ENCODE peak calls at places on chromosomes 12 and 14, in nine cellular contexts. A, G, J, L, B, F, N, W and O are unnamed samples.

GRCh38 chr14:55127491-55127951 is 1.5 kb upstream of the LGALS3 start:
- DNase-seq in G (no peak), F (no peak), J (no peak), B (no peak), N (no peak), A (no peak), L (no peak), W (no peak), O (no peak)

GRCh38 chr12:1918875-1919236 is 404 bp upstream of the CACNA2D4 start:
- DNase-seq in J (peak; percentile 21), N (no peak), G (no peak), B (no peak), A (no peak), W (no peak), F (no peak), L (no peak), O (peak; percentile 56)

GRCh38 chr12:129503802-129504201 is 400.0 kb downstream of the TMEM132D start:
- DNase-seq in A (no peak), F (no peak), J (no peak), B (no peak), W (no peak), N (no peak), G (no peak), L (no peak), O (no peak)

GRCh38 chr12:131226345-131227265 is 272.9 kb downstream of the ADGRD1 start:
- DNase-seq in L (no peak), B (no peak), N (no peak), F (no peak), G (no peak), A (no peak), J (no peak), W (no peak), O (no peak)

GRCh38 chr14:100714205-100714781 is 12.4 kb upstream of the DLK1 start:
- DNase-seq in A (no peak), N (no peak), J (no peak), G (no peak), F (no peak), L (no peak), B (no peak), W (no peak), O (no peak)

GRCh38 chr12:124567035-124567672 is at the start of gene NCOR2:
- DNase-seq in G (peak; percentile 58), W (no peak), J (no peak), B (peak; percentile 71), A (no peak), F (no peak), L (peak; percentile 56), N (peak; percentile 51), O (no peak)

GRCh38 chr14:101518611-101519048 is 42.7 kb upstream of the DIO3 start:
- DNase-seq in J (no peak), L (no peak), N (no peak), B (no peak), F (no peak), W (no peak), A (peak; percentile 78), G (peak; percentile 57), O (peak; percentile 94)

GRCh38 chr14:75322746-75323145 is 44.1 kb downstream of the FOS start:
- DNase-seq in G (no peak), A (no peak), L (no peak), N (no peak), F (no peak), J (no peak), B (no peak), W (no peak), O (no peak)

GRCh38 chr14:103195828-103196615 is 72.8 kb downstream of the TNFAIP2 start:
- DNase-seq in W (no peak), B (no peak), J (no peak), N (no peak), A (no peak), G (no peak), F (no peak), L (no peak), O (peak; percentile 67)

GRCh38 chr14:88256997-88257755 is 65.9 kb downstream of the KCNK10 start:
- DNase-seq in A (no peak), W (no peak), G (no peak), N (no peak), B (no peak), F (no peak), J (no peak), L (no peak), O (no peak)

GRCh38 chr12:2547273-2548044 is 247.3 kb upstream of the FKBP4 start:
- DNase-seq in F (no peak), G (no peak), B (no peak), W (no peak), L (no peak), J (no peak), A (peak; percentile 28), N (no peak), O (no peak)

GRCh38 chr14:89902876-89903275 is 51.7 kb downstream of the EFCAB11 start:
- DNase-seq in A (no peak), B (no peak), L (no peak), J (no peak), W (no peak), G (no peak), N (no peak), F (no peak), O (no peak)

GRCh38 chr14:26594148-26594547 is 3.7 kb downstream of the NOVA1 start:
- DNase-seq in A (no peak), G (no peak), W (no peak), B (no peak), F (no peak), L (no peak), N (no peak), J (no peak), O (no peak)
- H3K4me3 ChIP-seq in A (no peak overlapping the region), G (no peak overlapping the region), W (no peak overlapping the region), B (no peak overlapping the region), F (no peak overlapping the region), L (no peak overlapping the region), N (no peak overlapping the region), J (no peak overlapping the region), O (no peak overlapping the region)

GRCh38 chr12:89936631-89937030 is 228.0 kb upstream of the ATP2B1 start:
- DNase-seq in G (no peak), L (no peak), W (no peak), N (no peak), F (no peak), A (no peak), J (no peak), B (no peak), O (no peak)

GRCh38 chr12:89933911-89934310 is 225.3 kb upstream of the ATP2B1 start:
- DNase-seq in B (no peak), A (no peak), N (no peak), G (no peak), W (no peak), L (no peak), F (no peak), J (no peak), O (no peak)

GRCh38 chr12:89932950-89933349 is 224.3 kb upstream of the ATP2B1 start:
- DNase-seq in B (no peak), L (no peak), A (no peak), F (no peak), J (no peak), G (no peak), W (no peak), N (no peak), O (no peak)

GRCh38 chr12:89939468-89940215 is 231.0 kb upstream of the ATP2B1 start:
- DNase-seq in B (no peak), N (no peak), F (no peak), L (no peak), G (no peak), W (no peak), J (no peak), A (no peak), O (no peak)

DNA sequence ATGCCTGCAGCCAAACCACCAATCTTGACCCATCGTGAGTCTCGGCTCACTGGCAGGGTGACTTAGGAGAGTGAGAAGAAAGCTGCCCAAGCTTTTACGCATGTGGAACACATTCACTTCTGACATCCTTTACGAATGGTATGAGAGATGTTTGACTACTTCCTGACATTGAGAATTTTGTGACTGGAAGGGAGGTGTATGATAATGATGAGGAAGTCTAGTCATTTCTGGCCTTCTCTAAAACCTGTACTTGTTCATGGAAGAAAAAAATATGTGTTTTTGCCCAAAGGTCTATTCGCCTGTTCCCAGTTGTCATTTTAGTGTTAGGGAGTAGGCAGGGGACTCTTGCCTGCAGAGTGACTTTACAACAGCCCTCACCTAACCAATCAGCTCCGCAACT is 227.2 kb upstream of the ATP2B1 start:
- DNase-seq in N (no peak), A (no peak), J (no peak), W (no peak), G (no peak), L (no peak), B (no peak), F (no peak), O (no peak)
- TF ChIP-seq POLR2A in N (no peak), A (no peak), J (no peak), W (no peak), G (no peak), L (no peak), B (no peak), F (no peak), O (no peak)

DNA sequence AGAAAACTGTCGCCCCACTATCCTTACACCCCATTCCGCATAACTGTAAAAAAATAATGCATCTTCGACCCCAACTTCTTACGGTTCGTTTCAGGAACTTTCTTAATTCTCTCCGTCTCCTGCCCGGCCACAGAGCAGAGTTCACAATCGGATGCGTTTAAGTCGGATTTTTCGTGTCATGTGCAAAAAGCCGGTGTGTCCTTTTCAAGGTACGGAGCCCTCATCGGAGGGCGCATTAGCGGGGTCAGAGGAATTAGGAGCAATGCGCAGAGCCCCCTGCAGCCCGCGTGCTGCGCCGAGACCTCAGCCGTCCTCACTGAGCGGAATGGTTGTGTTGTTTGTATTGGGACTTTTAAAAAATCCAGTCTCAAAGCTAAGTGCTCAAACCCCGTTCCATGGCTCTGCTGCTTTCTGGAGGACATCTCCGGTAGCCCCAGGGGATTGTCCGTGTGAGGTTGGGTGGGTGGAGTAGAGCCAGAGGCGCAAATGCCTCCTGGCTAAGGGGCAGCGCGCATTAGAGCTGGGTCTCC is 3.8 kb upstream of the GSC start:
- DNase-seq in W (no peak), F (no peak), B (no peak), A (no peak), L (no peak), N (no peak), J (no peak), G (no peak), O (no peak)
- H3K4me3 ChIP-seq in W (no peak overlapping the region), F (no peak overlapping the region), B (no peak overlapping the region), A (no peak overlapping the region), L (no peak overlapping the region), N (no peak overlapping the region), J (no peak overlapping the region), G (no peak overlapping the region), O (no peak overlapping the region)

GRCh38 chr14:105173901-105174894 is 5.6 kb upstream of the JAG2 start:
- DNase-seq in A (no peak), L (no peak), J (no peak), N (no peak), W (no peak), F (no peak), G (no peak), B (no peak), O (no peak)
- TF ChIP-seq POLR2A in A (no peak), L (no peak), J (no peak), N (no peak), W (no peak), F (no peak), G (no peak), B (no peak), O (no peak)

DNA sequence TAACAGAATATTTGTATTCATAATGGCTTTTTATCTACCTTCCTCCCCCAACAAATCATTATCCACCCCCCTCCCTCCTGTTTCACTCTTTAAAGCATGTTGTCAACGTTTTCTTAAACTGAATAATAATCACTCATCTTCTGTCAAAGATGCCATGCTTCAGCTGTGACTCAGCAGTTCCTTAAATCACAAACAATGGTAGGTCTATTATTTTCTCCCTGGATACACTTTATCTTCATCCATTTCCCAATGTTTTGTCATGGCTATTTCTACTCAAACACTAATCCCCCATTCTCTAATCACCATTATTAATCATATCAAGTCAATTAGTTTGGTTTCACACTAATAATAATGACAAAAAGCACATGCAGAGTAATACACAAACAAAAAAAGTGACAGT is 6.5 kb downstream of the CLEC12B start:
- DNase-seq in L (no peak), F (no peak), J (no peak), N (no peak), W (no peak), A (no peak), G (no peak), B (no peak), O (no peak)
- H3K4me3 ChIP-seq in L (no peak overlapping the region), F (no peak overlapping the region), J (no peak overlapping the region), N (no peak overlapping the region), W (no peak overlapping the region), A (no peak overlapping the region), G (no peak overlapping the region), B (no peak overlapping the region), O (no peak overlapping the region)